ENCODE peak calls at places on chromosomes 16 and 17, in nine cellular contexts. V, Z, D, X, S, L, P, G and R are unnamed samples.

GRCh38 chr16:66616169-66616568 is 11.7 kb downstream of the CMTM3 start:
- DNase-seq in D (peak; percentile 60), L (no peak), X (peak; percentile 22), Z (no peak), S (no peak), V (no peak), P (no peak), G (no peak), R (no peak)

GRCh38 chr16:35516551-35516950 is 2057.1 kb downstream of the TP53TG3F start:
- DNase-seq in X (no peak), P (no peak), S (no peak), G (no peak), D (no peak), L (no peak), V (no peak), Z (no peak), R (no peak)

GRCh38 chr16:30068750-30069574 is 3.4 kb downstream of the ALDOA start:
- DNase-seq in P (peak; percentile 42), L (peak; percentile 59), V (peak; percentile 59), X (no peak), S (no peak), D (peak; percentile 41), Z (no peak), G (no peak), R (peak; percentile 35)

GRCh38 chr17:74454197-74455024 is 12.0 kb upstream of the CD300A start:
- DNase-seq in P (peak; percentile 71), D (no peak), V (peak; percentile 78), G (peak; percentile 94), X (peak; percentile 92), L (no peak), Z (peak; percentile 97), S (peak; percentile 95), R (no peak)

GRCh38 chr16:20905576-20905975 is 5.0 kb downstream of the LYRM1 start:
- DNase-seq in G (no peak), S (no peak), V (peak; percentile 38), P (peak; percentile 36), X (peak; percentile 59), D (peak; percentile 53), Z (no peak), L (no peak), R (no peak)

GRCh38 chr17:67378444-67379250 is 1.6 kb downstream of the PITPNC1 start:
- DNase-seq in X (peak; percentile 81), P (peak; percentile 76), V (peak; percentile 92), S (peak; percentile 87), D (peak; percentile 74), Z (peak; percentile 92), L (peak; percentile 75), G (peak; percentile 72), R (peak; percentile 64)

GRCh38 chr16:87713469-87714229 is 52.1 kb downstream of the KLHDC4 start:
- DNase-seq in S (no peak), P (no peak), X (no peak), V (no peak), G (no peak), D (no peak), Z (no peak), L (no peak), R (no peak)

GRCh38 chr16:88685156-88686061 is 898 bp downstream of the SNAI3 start:
- DNase-seq in Z (peak; percentile 72), L (peak; percentile 37), G (no peak), P (peak; percentile 42), X (peak; percentile 58), V (peak; percentile 84), S (no peak), D (peak; percentile 66), R (peak; percentile 71)

GRCh38 chr16:85216522-85217375 is 104.5 kb upstream of the CIBAR2 start:
- DNase-seq in V (no peak), L (no peak), G (no peak), D (no peak), P (no peak), Z (no peak), S (no peak), X (no peak), R (no peak)

GRCh38 chr16:88430524-88431446 is 22.3 kb upstream of the ZFPM1 start:
- DNase-seq in P (no peak), S (no peak), X (peak; percentile 42), V (peak; percentile 57), D (peak; percentile 43), L (no peak), Z (no peak), G (peak; percentile 20), R (no peak)

GRCh38 chr17:48310748-48311213 is 119.2 kb downstream of the SKAP1 start:
- DNase-seq in Z (peak; percentile 4), P (no peak), G (no peak), D (no peak), L (no peak), V (no peak), S (no peak), X (no peak), R (no peak)

GRCh38 chr17:49545007-49545660 is 30.5 kb upstream of the NXPH3 start:
- DNase-seq in G (no peak), S (no peak), L (no peak), V (no peak), Z (no peak), P (no peak), X (no peak), D (no peak), R (no peak)

GRCh38 chr17:27906623-27907022 is 13.5 kb upstream of the LYRM9 start:
- DNase-seq in G (no peak), D (no peak), V (no peak), Z (no peak), X (no peak), S (no peak), L (no peak), P (no peak), R (no peak)

GRCh38 chr17:17792551-17793377 is 44.0 kb downstream of the SREBF1 start:
- DNase-seq in Z (peak; percentile 75), L (no peak), G (no peak), D (peak; percentile 81), X (peak; percentile 88), V (no peak), P (peak; percentile 83), S (no peak), R (peak; percentile 36)

GRCh38 chr17:44556114-44556853 is 1.0 kb upstream of the FZD2 start:
- DNase-seq in G (peak; percentile 29), D (peak; percentile 70), S (peak; percentile 72), X (peak; percentile 71), V (peak; percentile 73), L (peak; percentile 74), P (peak; percentile 71), Z (peak; percentile 68), R (no peak)

GRCh38 chr17:348692-349425 is 3.7 kb downstream of the RPH3AL start:
- DNase-seq in S (no peak), Z (no peak), P (peak; percentile 63), D (peak; percentile 14), X (no peak), G (no peak), L (peak; percentile 93), V (no peak), R (no peak)

GRCh38 chr17:57739402-57740224 is 5.5 kb downstream of the CCDC182 start:
- DNase-seq in G (no peak), P (peak; percentile 38), S (no peak), D (peak; percentile 31), X (peak; percentile 21), V (peak; percentile 19), L (peak; percentile 53), Z (peak; percentile 58), R (no peak)

GRCh38 chr17:39094607-39095308 is 56.7 kb downstream of the PLXDC1 start:
- DNase-seq in P (no peak), V (no peak), Z (no peak), S (no peak), X (no peak), G (no peak), D (no peak), L (no peak), R (no peak)
- TF ChIP-seq CTCF in P (no peak), V (no peak), Z (no peak), S (no peak), X (no peak), G (no peak), D (no peak), L (no peak), R (no peak)

GRCh38 chr16:62213763-62214162 is 177.5 kb upstream of the CDH8 start:
- DNase-seq in S (no peak), X (no peak), L (peak; percentile 6), D (no peak), G (no peak), V (no peak), P (no peak), Z (no peak), R (no peak)
- TF ChIP-seq CTCF in S (no peak), X (no peak), L (no peak), D (no peak), G (no peak), V (no peak), P (no peak), Z (no peak), R (no peak)

GRCh38 chr16:57299009-57299718 is 14.7 kb upstream of the PLLP start:
- DNase-seq in L (peak; percentile 86), S (peak; percentile 90), D (no peak), G (peak; percentile 68), Z (peak; percentile 89), P (no peak), V (peak; percentile 87), X (no peak), R (no peak)
- TF ChIP-seq CTCF in L (peak; percentile 19), S (no peak), D (peak; percentile 38), G (no peak), Z (no peak), P (peak; percentile 29), V (no peak), X (peak; percentile 19), R (no peak)

GRCh38 chr17:46262271-46262670 is 32.7 kb upstream of the LRRC37A start:
- DNase-seq in G (no peak), S (no peak), V (no peak), D (no peak), P (peak; percentile 87), L (no peak), X (no peak), Z (no peak), R (no peak)

GRCh38 chr17:46264456-46265198 is 30.3 kb upstream of the LRRC37A start:
- DNase-seq in X (peak; percentile 92), Z (peak; percentile 72), V (peak; percentile 54), G (no peak), L (peak; percentile 64), D (peak; percentile 91), P (peak; percentile 99), S (no peak), R (peak; percentile 77)

GRCh38 chr17:46270032-46270431 is 24.9 kb upstream of the LRRC37A start:
- DNase-seq in S (no peak), G (no peak), Z (no peak), V (no peak), P (no peak), X (no peak), D (no peak), L (no peak), R (no peak)

DNA sequence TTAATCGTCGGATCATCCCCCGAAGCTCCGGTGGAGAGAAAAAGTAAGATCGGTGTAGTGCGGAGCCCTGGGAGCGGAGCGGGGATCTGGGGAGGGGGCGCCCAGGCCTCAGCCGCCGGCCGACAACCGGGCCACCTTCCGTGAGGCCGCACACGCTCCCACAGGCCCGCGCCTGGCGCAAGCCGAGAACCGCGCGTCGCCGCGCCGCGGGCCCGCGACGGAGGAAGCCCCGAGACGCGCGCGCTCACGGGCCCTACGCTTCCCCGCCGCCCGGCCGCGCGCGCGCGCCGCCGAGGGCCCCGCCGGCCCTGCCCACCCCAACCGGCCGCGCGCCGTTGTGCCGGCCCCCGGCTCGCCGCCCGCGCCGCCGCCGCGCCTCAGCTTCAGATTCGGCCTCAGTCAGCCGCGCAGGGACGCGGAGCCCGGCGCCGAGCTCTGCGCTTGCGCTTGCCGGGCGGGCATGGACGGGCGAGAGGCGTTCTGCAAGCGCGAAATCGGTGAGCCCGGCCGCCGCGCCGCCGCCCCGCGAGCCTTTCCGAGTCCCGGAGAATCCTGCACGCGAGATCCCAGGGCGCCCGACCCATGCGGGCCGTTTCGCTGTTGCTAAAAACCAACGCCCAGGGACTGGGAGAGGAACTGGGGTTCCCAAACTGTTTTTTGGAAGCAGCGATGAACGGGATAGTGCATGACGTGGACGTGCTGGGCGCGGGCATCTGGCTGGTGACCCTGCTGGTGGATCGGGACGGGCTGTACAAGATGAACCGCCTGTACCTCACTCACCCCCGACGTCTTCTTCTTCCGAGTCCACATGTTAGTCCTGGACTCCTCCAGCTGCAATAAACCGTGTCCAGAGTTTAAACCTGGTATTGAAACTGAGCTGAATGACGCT is 28.0 kb upstream of the LRRC37A start:
- DNase-seq in V (peak; percentile 95), L (peak; percentile 94), X (peak; percentile 96), S (peak; percentile 91), P (peak; percentile 89), G (peak; percentile 85), Z (peak; percentile 95), D (peak; percentile 88), R (peak; percentile 77)
- TF ChIP-seq CTCF in V (no peak), L (peak; percentile 6), X (no peak), S (no peak), P (no peak), G (peak; percentile 3), Z (no peak), D (no peak), R (peak; percentile 13)